ENCODE peak calls at places on chromosomes 3 and 15, in four cellular contexts. One of them, this sample, is unnamed.

GRCh38 chr15:57541805-57542504 is 49.7 kb upstream of the MYZAP start:
- DNase-seq in WTC11: peak
- DNase-seq in HepG2: peak
- DNase-seq in GM12878: no peak
- DNase-seq in this sample: peak

GRCh38 chr3:48403533-48404439 is 26.1 kb downstream of the PLXNB1 start:
- DNase-seq in WTC11: no peak
- DNase-seq in HepG2: no peak
- DNase-seq in GM12878: no peak
- DNase-seq in this sample: no peak

GRCh38 chr15:96046620-96047240 is 283.8 kb upstream of the NR2F2 start:
- DNase-seq in WTC11: no peak
- DNase-seq in HepG2: no peak
- DNase-seq in GM12878: no peak
- DNase-seq in this sample: no peak

GRCh38 chr3:116440196-116440595 is 5.1 kb downstream of the LSAMP start:
- DNase-seq in WTC11: no peak
- DNase-seq in HepG2: no peak
- DNase-seq in GM12878: no peak
- DNase-seq in this sample: no peak

GRCh38 chr3:29415824-29416223 is 135.0 kb downstream of the RBMS3 start:
- DNase-seq in WTC11: no peak
- DNase-seq in HepG2: no peak
- DNase-seq in GM12878: no peak
- DNase-seq in this sample: no peak

GRCh38 chr3:116552261-116552660 is 107.0 kb upstream of the LSAMP start:
- DNase-seq in WTC11: no peak
- DNase-seq in HepG2: no peak
- DNase-seq in GM12878: no peak
- DNase-seq in this sample: no peak

GRCh38 chr3:123385981-123386380 is 62.9 kb downstream of the ADCY5 start:
- DNase-seq in WTC11: no peak
- DNase-seq in HepG2: no peak
- DNase-seq in GM12878: no peak
- DNase-seq in this sample: no peak

GRCh38 chr3:100048248-100048647 is 66.1 kb downstream of the FILIP1L start:
- DNase-seq in WTC11: no peak
- DNase-seq in HepG2: no peak
- DNase-seq in GM12878: no peak
- DNase-seq in this sample: no peak

GRCh38 chr3:39021029-39021428 is 30.7 kb downstream of the SCN11A start:
- DNase-seq in WTC11: no peak
- DNase-seq in HepG2: no peak
- DNase-seq in GM12878: peak
- DNase-seq in this sample: no peak

GRCh38 chr3:100113728-100114412 is 431 bp downstream of the FILIP1L start:
- DNase-seq in WTC11: no peak
- DNase-seq in HepG2: no peak
- DNase-seq in GM12878: no peak
- DNase-seq in this sample: no peak

GRCh38 chr3:136070953-136071949 is 105.7 kb downstream of the PPP2R3A start:
- DNase-seq in WTC11: no peak
- DNase-seq in HepG2: no peak
- DNase-seq in GM12878: no peak
- DNase-seq in this sample: no peak

GRCh38 chr15:85579957-85580694 is 199.7 kb downstream of the AKAP13 start:
- DNase-seq in WTC11: no peak
- DNase-seq in HepG2: no peak
- DNase-seq in GM12878: no peak
- DNase-seq in this sample: no peak

GRCh38 chr3:25940935-25941334 is 151.0 kb downstream of the OXSM start:
- DNase-seq in WTC11: no peak
- DNase-seq in HepG2: no peak
- DNase-seq in GM12878: no peak
- DNase-seq in this sample: no peak

GRCh38 chr3:150547045-150547753 is 612 bp downstream of the EIF2A start:
- DNase-seq in WTC11: no peak
- DNase-seq in HepG2: no peak
- DNase-seq in GM12878: no peak
- DNase-seq in this sample: no peak

GRCh38 chr3:63656791-63657190 is 4.3 kb downstream of the SNTN start:
- DNase-seq in WTC11: no peak
- DNase-seq in HepG2: no peak
- DNase-seq in GM12878: no peak
- DNase-seq in this sample: no peak

GRCh38 chr15:96138985-96139384 is 191.5 kb upstream of the NR2F2 start:
- DNase-seq in WTC11: no peak
- DNase-seq in HepG2: no peak
- DNase-seq in GM12878: no peak
- DNase-seq in this sample: no peak

GRCh38 chr3:87088984-87089841 is 98.3 kb upstream of the VGLL3 start:
- DNase-seq in WTC11: peak
- DNase-seq in HepG2: no peak
- DNase-seq in GM12878: no peak
- DNase-seq in this sample: no peak

GRCh38 chr15:60804986-60805949 is 326.3 kb upstream of the ICE2 start:
- DNase-seq in WTC11: peak
- DNase-seq in HepG2: no peak
- DNase-seq in GM12878: no peak
- DNase-seq in this sample: no peak

GRCh38 chr3:14230729-14231128 is 52.1 kb downstream of the LSM3 start:
- DNase-seq in WTC11: no peak
- DNase-seq in HepG2: no peak
- DNase-seq in GM12878: no peak
- DNase-seq in this sample: peak

GRCh38 chr3:31667582-31667981 is 134.9 kb downstream of the STT3B start:
- DNase-seq in WTC11: no peak
- DNase-seq in HepG2: no peak
- DNase-seq in GM12878: no peak
- DNase-seq in this sample: no peak

GRCh38 chr15:92069308-92070244 is 216.1 kb downstream of the SLCO3A1 start:
- DNase-seq in WTC11: no peak
- DNase-seq in HepG2: no peak
- DNase-seq in GM12878: peak
- DNase-seq in this sample: peak

GRCh38 chr15:91956026-91956723 is 102.7 kb downstream of the SLCO3A1 start:
- DNase-seq in WTC11: no peak
- DNase-seq in HepG2: no peak
- DNase-seq in GM12878: no peak
- DNase-seq in this sample: no peak

GRCh38 chr3:4561661-4562060 is 68.5 kb downstream of the ITPR1 start:
- DNase-seq in WTC11: no peak
- DNase-seq in HepG2: peak
- DNase-seq in GM12878: no peak
- DNase-seq in this sample: no peak

GRCh38 chr3:42502429-42503250 is at the start of gene VIPR1:
- DNase-seq in WTC11: peak
- DNase-seq in HepG2: peak
- DNase-seq in GM12878: no peak
- DNase-seq in this sample: peak

GRCh38 chr3:191158800-191159199 is 40.2 kb upstream of the OSTN start:
- DNase-seq in WTC11: no peak
- DNase-seq in HepG2: no peak
- DNase-seq in GM12878: no peak
- DNase-seq in this sample: no peak

GRCh38 chr3:10528046-10528445 is 22.7 kb upstream of the ATP2B2 start:
- DNase-seq in WTC11: no peak
- DNase-seq in HepG2: no peak
- DNase-seq in GM12878: no peak
- DNase-seq in this sample: no peak

GRCh38 chr3:23004971-23005370 is 198.2 kb upstream of the UBE2E2 start:
- DNase-seq in WTC11: no peak
- DNase-seq in HepG2: peak
- DNase-seq in GM12878: no peak
- DNase-seq in this sample: no peak

GRCh38 chr3:181711325-181712135 is at the start of gene SOX2:
- DNase-seq in WTC11: peak
- DNase-seq in HepG2: peak
- DNase-seq in GM12878: no peak
- DNase-seq in this sample: peak

GRCh38 chr3:19748782-19749447 is 185.1 kb downstream of the EFHB start:
- DNase-seq in WTC11: no peak
- DNase-seq in HepG2: no peak
- DNase-seq in GM12878: no peak
- DNase-seq in this sample: no peak

GRCh38 chr3:36774072-36774471 is 9.7 kb upstream of the DCLK3 start:
- DNase-seq in WTC11: no peak
- DNase-seq in HepG2: no peak
- DNase-seq in GM12878: no peak
- DNase-seq in this sample: no peak

GRCh38 chr15:55859681-55860080 is 116.7 kb upstream of the PRTG start:
- DNase-seq in WTC11: no peak
- DNase-seq in HepG2: no peak
- DNase-seq in GM12878: no peak
- DNase-seq in this sample: no peak

GRCh38 chr3:86914651-86915050 is 76.3 kb downstream of the VGLL3 start:
- DNase-seq in WTC11: no peak
- DNase-seq in HepG2: no peak
- DNase-seq in GM12878: no peak
- DNase-seq in this sample: no peak

GRCh38 chr3:160003520-160004128 is 15.0 kb downstream of the IL12A start:
- DNase-seq in WTC11: peak
- DNase-seq in HepG2: peak
- DNase-seq in GM12878: no peak
- DNase-seq in this sample: peak

GRCh38 chr15:58125333-58125732 is 12.8 kb upstream of the AQP9 start:
- DNase-seq in WTC11: no peak
- DNase-seq in HepG2: no peak
- DNase-seq in GM12878: no peak
- DNase-seq in this sample: no peak

GRCh38 chr15:63065262-63066234 is 23.0 kb downstream of the TPM1 start:
- DNase-seq in WTC11: no peak
- DNase-seq in HepG2: no peak
- DNase-seq in GM12878: no peak
- DNase-seq in this sample: no peak

GRCh38 chr3:55567121-55567520 is 80.0 kb upstream of the WNT5A start:
- DNase-seq in WTC11: no peak
- DNase-seq in HepG2: no peak
- DNase-seq in GM12878: no peak
- DNase-seq in this sample: no peak
- TF ChIP-seq CBFB in WTC11: no peak
- TF ChIP-seq CBFB in HepG2: no peak
- TF ChIP-seq CBFB in GM12878: no peak
- TF ChIP-seq CBFB in this sample: no peak

DNA sequence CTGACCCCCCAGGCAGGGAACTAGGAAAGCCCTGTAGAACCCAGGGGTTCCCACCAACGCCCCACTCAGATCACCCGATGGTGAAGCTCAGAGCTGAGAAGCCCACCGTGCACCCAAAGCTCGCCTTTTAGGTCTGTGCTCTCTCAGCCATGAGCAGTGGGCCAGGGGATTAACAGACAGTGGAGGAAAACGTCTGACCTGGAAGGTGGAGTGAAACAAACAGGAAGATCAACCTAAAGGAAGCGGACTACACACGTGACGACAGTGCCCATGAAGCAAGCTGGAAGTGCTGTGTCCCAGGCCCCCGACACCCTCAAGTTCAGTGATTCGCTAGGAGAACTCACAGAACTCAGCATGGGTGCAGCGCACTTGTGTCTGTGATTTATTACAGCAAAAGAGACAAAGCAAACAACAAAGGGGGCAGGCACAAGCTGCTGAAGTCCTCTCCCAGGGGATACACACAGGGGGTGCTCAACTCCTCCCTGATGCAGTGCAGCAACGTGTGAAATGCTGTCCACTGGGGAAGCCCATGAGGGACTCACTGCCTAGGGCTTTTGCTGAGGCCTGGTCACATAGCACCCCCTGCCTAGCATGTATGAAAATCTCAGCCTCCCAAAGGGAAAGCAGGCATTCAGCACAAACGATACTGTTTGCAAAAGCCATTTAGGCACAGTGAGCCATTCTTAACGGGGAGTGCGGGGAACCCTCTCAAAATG is 43.5 kb downstream of the CFAP92 start:
- DNase-seq in WTC11: no peak
- DNase-seq in HepG2: peak
- DNase-seq in GM12878: no peak
- DNase-seq in this sample: no peak
- TF ChIP-seq CBFB in WTC11: no peak
- TF ChIP-seq CBFB in HepG2: no peak
- TF ChIP-seq CBFB in GM12878: no peak
- TF ChIP-seq CBFB in this sample: no peak

GRCh38 chr3:35184775-35185174 is 454.6 kb upstream of the ARPP21 start:
- DNase-seq in WTC11: no peak
- DNase-seq in HepG2: no peak
- DNase-seq in GM12878: no peak
- DNase-seq in this sample: no peak

GRCh38 chr3:35187908-35188307 is 451.4 kb upstream of the ARPP21 start:
- DNase-seq in WTC11: no peak
- DNase-seq in HepG2: no peak
- DNase-seq in GM12878: no peak
- DNase-seq in this sample: no peak

DNA sequence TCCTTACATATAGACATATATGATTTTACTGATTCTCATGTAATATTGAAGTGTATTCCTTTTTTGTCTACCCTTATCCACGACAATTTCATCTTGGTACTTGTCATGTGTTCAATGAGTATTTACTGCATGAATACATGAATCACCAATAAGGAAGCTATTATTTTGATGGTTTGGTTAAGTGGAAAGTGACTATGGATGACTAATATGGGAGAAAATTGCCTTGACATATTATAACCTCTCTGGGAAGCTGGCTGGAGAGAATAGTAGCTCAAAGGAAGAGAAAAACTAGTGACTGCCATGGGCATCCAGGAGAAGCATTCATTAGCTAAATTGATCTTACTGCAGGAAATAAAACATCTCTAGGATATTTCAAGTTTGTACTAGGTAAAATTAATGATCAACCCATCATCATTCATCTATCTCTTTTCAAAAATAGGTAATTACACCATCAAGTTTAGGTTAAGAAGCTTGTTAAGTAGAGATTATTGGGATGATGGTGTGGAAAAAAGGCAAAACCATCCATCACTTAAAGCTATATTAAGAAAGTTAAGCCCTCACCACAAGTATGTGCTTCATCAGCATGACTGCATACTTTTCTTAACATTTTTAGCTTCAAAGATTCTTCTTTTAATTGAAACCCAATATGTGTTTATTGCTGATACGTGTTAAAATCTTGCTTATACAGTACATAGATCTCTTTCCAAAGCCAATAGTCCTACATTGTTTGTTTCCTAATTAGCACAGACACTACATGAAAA is 455.2 kb upstream of the ARPP21 start:
- DNase-seq in WTC11: no peak
- DNase-seq in HepG2: no peak
- DNase-seq in GM12878: no peak
- DNase-seq in this sample: no peak
- TF ChIP-seq CBFB in WTC11: no peak
- TF ChIP-seq CBFB in HepG2: no peak
- TF ChIP-seq CBFB in GM12878: no peak
- TF ChIP-seq CBFB in this sample: no peak

DNA sequence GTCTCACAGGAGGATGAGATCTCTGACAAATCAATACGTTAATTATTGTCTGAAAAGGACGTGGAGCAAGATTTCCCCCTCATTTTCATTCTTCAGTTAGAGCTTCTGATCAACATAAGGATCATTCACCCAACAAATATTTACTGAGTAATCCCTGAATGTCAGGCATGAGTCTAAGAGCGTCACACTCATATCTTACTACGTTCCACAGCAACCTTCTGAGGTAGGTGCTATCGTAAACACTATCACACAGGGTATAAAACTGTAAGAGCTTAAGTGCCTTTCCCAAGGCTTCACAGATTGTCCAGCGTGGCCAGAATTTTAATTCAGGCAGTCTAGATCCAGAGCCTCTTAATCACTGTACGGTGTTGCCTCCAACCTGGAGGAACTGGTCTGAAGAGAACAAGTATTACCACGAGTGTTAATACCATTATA is 10.6 kb upstream of the TM4SF1 start:
- DNase-seq in WTC11: no peak
- DNase-seq in HepG2: no peak
- DNase-seq in GM12878: no peak
- DNase-seq in this sample: no peak
- TF ChIP-seq CBFB in WTC11: no peak
- TF ChIP-seq CBFB in HepG2: no peak
- TF ChIP-seq CBFB in GM12878: no peak
- TF ChIP-seq CBFB in this sample: no peak